ENCODE peak calls at places on chromosomes 12 and 14, in nine cellular contexts. B is stomach; S is effector memory CD4-positive, alpha-beta T cell; F is PC-3; W is kidney; E is Karpas-422; I is right cardiac atrium; K is A549; G is lower lobe of right lung. A is an unnamed sample. For H3K4me1, the result is how much of the 10 kb centered on the place peaks cover.

GRCh38 chr12:105084251-105085250 is at the start of gene ALDH1L2:
- DNase-seq in B (peak), S (peak), F (peak), W (peak), E (no peak), I (peak), K (peak), G (peak), A (peak)

GRCh38 chr12:69540606-69541386 is 44.5 kb upstream of the CCT2 start:
- DNase-seq in B (no peak), S (no peak), F (peak), W (no peak), E (no peak), I (no peak), K (no peak), G (no peak), A (no peak)

GRCh38 chr14:25464078-25464477 is 414.1 kb upstream of the STXBP6 start:
- DNase-seq in B (no peak), S (no peak), F (no peak), W (no peak), E (no peak), I (no peak), K (no peak), G (no peak), A (no peak)

GRCh38 chr12:44295958-44296623 is 460.2 kb downstream of the TMEM117 start:
- DNase-seq in B (no peak), S (no peak), F (no peak), W (no peak), E (no peak), I (no peak), K (no peak), G (no peak), A (no peak)

GRCh38 chr12:16361142-16361783 is 13.8 kb downstream of the MGST1 start:
- DNase-seq in B (no peak), S (no peak), F (no peak), W (no peak), E (no peak), I (no peak), K (no peak), G (no peak), A (no peak)

GRCh38 chr12:57093412-57094193 is 4.7 kb downstream of the NAB2 start:
- DNase-seq in B (peak), S (peak), F (peak), W (peak), E (peak), I (peak), K (peak), G (peak), A (peak)

GRCh38 chr12:109308534-109309440 is at the start of gene FOXN4:
- DNase-seq in B (no peak), S (no peak), F (no peak), W (no peak), E (no peak), I (no peak), K (peak), G (no peak), A (no peak)

GRCh38 chr14:54789166-54789565 is 113.5 kb downstream of the GCH1 start:
- DNase-seq in B (no peak), S (no peak), F (no peak), W (no peak), E (no peak), I (no peak), K (no peak), G (no peak), A (no peak)

GRCh38 chr12:109115758-109116610 is at the start of gene ACACB:
- DNase-seq in B (peak), S (no peak), F (no peak), W (peak), E (no peak), I (peak), K (no peak), G (peak), A (no peak)

GRCh38 chr12:3901116-3901515 is 27.9 kb upstream of the PARP11 start:
- DNase-seq in B (no peak), S (no peak), F (no peak), W (no peak), E (no peak), I (no peak), K (no peak), G (no peak), A (no peak)

GRCh38 chr12:72989458-72989947 is 717.3 kb downstream of the TRHDE start:
- DNase-seq in B (no peak), S (no peak), F (no peak), W (no peak), E (no peak), I (no peak), K (no peak), G (no peak), A (no peak)

GRCh38 chr12:121669525-121669908 is at the start of gene MORN3:
- DNase-seq in B (no peak), S (no peak), F (peak), W (no peak), E (no peak), I (no peak), K (no peak), G (no peak), A (no peak)

GRCh38 chr14:45252356-45253069 is 489 bp downstream of the MIS18BP1 start:
- DNase-seq in B (no peak), S (no peak), F (peak), W (no peak), E (peak), I (peak), K (no peak), G (no peak), A (no peak)

GRCh38 chr14:50425105-50425504 is 28.4 kb upstream of the CDKL1 start:
- DNase-seq in B (no peak), S (no peak), F (no peak), W (no peak), E (no peak), I (no peak), K (no peak), G (no peak), A (no peak)
- H3K27ac ChIP-seq in B (no peak), S (no peak), F (no peak), W (no peak), E (no peak), I (no peak), K (no peak), G (no peak), A (no peak)

DNA sequence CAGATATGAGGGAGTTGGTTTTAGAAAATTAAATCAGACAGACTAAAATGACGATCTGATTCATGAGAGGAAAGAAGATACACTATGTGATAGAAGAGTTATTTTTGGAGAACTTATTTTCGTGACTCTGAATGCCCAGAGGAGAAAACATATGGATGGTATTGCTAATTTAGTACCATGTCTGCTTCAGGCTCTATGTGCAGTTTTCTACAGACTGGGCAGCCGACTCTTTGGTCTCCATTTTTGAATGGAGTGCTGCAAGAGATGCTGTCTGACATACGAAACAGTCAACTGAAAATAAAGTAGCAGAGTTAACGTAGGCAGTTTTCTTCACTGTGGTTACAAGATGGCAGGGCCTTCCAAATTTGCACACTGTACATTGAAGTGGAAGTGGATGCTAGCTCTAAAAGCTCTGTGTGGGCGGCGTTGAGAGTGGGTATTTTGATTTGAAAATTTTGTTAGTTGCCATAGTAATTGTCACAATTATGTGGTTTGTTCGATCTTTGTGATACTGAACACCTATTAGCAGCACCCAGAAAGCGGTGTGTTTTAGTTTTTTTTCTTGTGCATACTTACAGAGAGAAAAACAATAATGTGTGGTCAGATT is 154.8 kb upstream of the ATP2B1 start:
- DNase-seq in B (no peak), S (peak), F (no peak), W (no peak), E (peak), I (no peak), K (no peak), G (no peak), A (no peak)
- H3K4me3 ChIP-seq in B (no peak), S (peak), F (no peak), W (no peak), E (peak), I (no peak), K (no peak), G (peak), A (no peak)

GRCh38 chr14:73764881-73765280 is 50.7 kb upstream of the PNMA1 start:
- DNase-seq in B (peak), S (no peak), F (no peak), W (peak), E (peak), I (peak), K (no peak), G (peak), A (no peak)
- H3K4me1 ChIP-seq in B (half or more), S (under half), F (under half), W (half or more), E (half or more), I (under half), K (half or more), G (half or more), A (under half)

GRCh38 chr12:113250045-113250444 is 28.8 kb downstream of the TPCN1 start:
- DNase-seq in B (no peak), S (no peak), F (no peak), W (peak), E (no peak), I (no peak), K (no peak), G (no peak), A (no peak)

GRCh38 chr12:113252494-113252893 is 31.2 kb downstream of the TPCN1 start:
- DNase-seq in B (no peak), S (no peak), F (no peak), W (no peak), E (no peak), I (peak), K (no peak), G (no peak), A (no peak)

GRCh38 chr12:113249546-113249945 is 28.3 kb downstream of the TPCN1 start:
- DNase-seq in B (no peak), S (no peak), F (no peak), W (no peak), E (no peak), I (peak), K (no peak), G (no peak), A (no peak)

GRCh38 chr12:113253532-113254285 is 32.4 kb downstream of the TPCN1 start:
- DNase-seq in B (no peak), S (no peak), F (no peak), W (no peak), E (no peak), I (peak), K (no peak), G (no peak), A (no peak)

GRCh38 chr12:113251404-113252070 is 30.3 kb downstream of the TPCN1 start:
- DNase-seq in B (no peak), S (no peak), F (no peak), W (no peak), E (no peak), I (peak), K (no peak), G (no peak), A (no peak)
- H3K27ac ChIP-seq in B (no peak), S (no peak), F (no peak), W (no peak), E (no peak), I (peak), K (no peak), G (no peak), A (no peak)

DNA sequence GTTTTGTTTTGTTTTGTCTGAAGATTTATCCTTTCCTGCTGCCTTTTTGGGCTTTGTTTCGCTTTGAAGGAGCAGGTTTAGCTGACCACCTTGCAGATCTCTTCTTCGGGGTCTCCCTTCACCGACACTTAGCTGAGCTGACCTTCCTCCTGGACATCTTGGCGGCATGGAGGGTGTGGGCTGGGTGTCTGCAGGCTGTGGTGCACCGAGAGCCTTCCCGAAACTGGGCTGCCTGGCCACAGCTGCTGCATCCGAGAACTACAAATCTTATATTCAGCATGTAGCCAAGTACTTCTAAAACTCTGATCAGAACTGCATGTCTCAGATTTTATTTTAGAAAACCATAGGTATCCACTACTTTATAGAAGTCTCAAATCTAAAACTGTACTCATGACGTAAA is 84.9 kb downstream of the PPFIBP1 start:
- DNase-seq in B (no peak), S (no peak), F (no peak), W (no peak), E (no peak), I (peak), K (no peak), G (no peak), A (no peak)
- H3K4me3 ChIP-seq in B (no peak), S (no peak), F (no peak), W (no peak), E (no peak), I (peak), K (no peak), G (peak), A (no peak)

GRCh38 chr14:61495809-61496208 is 174.4 kb downstream of the PRKCH start:
- DNase-seq in B (no peak), S (no peak), F (no peak), W (no peak), E (no peak), I (no peak), K (no peak), G (no peak), A (no peak)
- H3K4me1 ChIP-seq in B (under half), S (under half), F (under half), W (under half), E (under half), I (under half), K (under half), G (under half), A (half or more)

DNA sequence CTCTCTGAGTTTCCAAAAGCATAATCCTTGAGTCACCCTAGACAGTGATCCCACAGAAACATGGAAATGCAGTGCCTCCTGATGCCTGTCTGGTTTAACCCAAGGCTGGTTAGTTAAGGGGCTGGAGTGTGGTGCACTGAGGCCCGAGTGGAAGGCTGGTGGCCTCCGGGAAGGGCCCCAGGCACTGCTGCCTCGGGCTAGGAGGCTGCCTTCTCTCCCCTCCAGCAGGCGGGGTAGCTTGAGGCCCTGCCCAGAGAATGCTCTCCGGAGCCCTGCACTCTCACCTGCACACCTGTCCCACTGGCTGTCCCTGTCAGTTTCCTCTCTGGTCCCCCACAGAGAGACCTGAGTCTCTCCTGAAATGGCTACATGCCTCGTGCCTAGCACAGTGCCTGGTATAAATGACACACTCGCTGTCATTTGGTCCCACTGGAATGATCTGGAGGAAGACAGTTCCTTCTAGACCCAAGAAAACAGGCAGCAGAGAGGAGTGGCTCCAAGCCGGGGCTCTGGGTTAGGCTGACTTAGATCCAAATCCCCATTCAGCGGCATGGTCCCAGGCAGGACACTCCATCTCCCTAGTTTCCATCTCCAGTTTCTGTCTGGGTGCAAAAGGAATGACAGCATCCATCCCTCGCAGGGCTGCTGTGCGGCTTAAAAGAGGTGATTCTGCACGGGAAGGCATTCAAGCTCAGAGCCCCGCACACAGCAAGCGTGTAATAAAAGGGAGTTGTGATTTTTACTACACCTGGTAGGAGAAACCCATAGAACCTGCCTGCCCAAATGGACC is 54.0 kb downstream of the RBM19 start:
- DNase-seq in B (no peak), S (no peak), F (no peak), W (no peak), E (no peak), I (no peak), K (no peak), G (no peak), A (peak)
- H3K27ac ChIP-seq in B (no peak), S (no peak), F (no peak), W (no peak), E (no peak), I (no peak), K (no peak), G (no peak), A (no peak)

DNA sequence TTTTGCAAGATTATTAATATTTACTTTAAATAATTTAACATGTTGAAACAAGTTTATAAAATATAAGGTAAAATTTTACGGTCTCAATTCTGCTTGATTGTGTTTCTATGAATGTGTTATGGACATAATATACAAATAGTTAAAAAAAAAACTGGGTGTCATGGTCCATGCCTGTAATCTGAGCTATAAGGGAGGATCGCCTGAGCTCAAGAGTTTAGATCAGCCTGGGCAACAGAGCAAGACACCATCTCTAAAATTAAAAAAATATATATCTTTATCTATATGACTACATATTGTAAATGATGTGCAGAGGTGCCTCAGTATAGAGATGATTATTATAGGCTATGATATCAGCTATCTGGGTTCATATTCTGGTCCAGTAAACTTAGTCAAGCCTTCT is 9.9 kb downstream of the PAPOLA start:
- DNase-seq in B (no peak), S (no peak), F (no peak), W (no peak), E (peak), I (no peak), K (no peak), G (no peak), A (no peak)
- H3K4me3 ChIP-seq in B (no peak), S (no peak), F (no peak), W (no peak), E (no peak), I (no peak), K (no peak), G (no peak), A (no peak)

A was measured in SJSA1.